ENCODE peak calls at places on chromosomes 6 and 20, in nine cellular contexts. D is SK-N-SH, R is choroid plexus epithelial cell, X is mesendoderm, W is PC-9, U is AG04449, A is aorta, Q is pancreas, I is SJSA1. F is an unnamed sample.

GRCh38 chr6:3202999-3203696 is 24.3 kb downstream of the TUBB2B start:
- DNase-seq in D (no peak), R (peak), X (no peak), W (no peak), U (peak), A (no peak), Q (no peak), I (no peak), F (peak)

GRCh38 chr6:28167068-28167467 is 25.4 kb downstream of the ZKSCAN8 start:
- DNase-seq in D (no peak), R (peak), X (no peak), W (no peak), U (peak), A (no peak), Q (no peak), I (no peak), F (peak)

GRCh38 chr20:50111829-50112495 is 988 bp downstream of the UBE2V1 start:
- DNase-seq in D (no peak), R (no peak), X (no peak), W (no peak), U (no peak), A (no peak), Q (no peak), I (no peak), F (no peak)

GRCh38 chr6:149220882-149221773 is 96.4 kb upstream of the TAB2 start:
- DNase-seq in D (no peak), R (no peak), X (no peak), W (no peak), U (no peak), A (no peak), Q (no peak), I (no peak), F (no peak)

GRCh38 chr6:32885698-32886286 is 31.8 kb downstream of the PSMB9 start:
- DNase-seq in D (peak), R (peak), X (peak), W (peak), U (no peak), A (no peak), Q (no peak), I (no peak), F (peak)

GRCh38 chr6:109793793-109794192 is 102.7 kb downstream of the FIG4 start:
- DNase-seq in D (no peak), R (peak), X (no peak), W (peak), U (peak), A (no peak), Q (no peak), I (peak), F (peak)

GRCh38 chr20:16974855-16975162 is 226.7 kb downstream of the OTOR start:
- DNase-seq in D (no peak), R (no peak), X (no peak), W (no peak), U (no peak), A (no peak), Q (peak), I (no peak), F (no peak)

GRCh38 chr20:1199981-1200380 is 3.3 kb upstream of the C20orf202 start:
- DNase-seq in D (no peak), R (no peak), X (no peak), W (no peak), U (no peak), A (no peak), Q (no peak), I (no peak), F (no peak)

GRCh38 chr6:33848498-33848897 is 44.7 kb upstream of the MLN start:
- DNase-seq in D (no peak), R (no peak), X (no peak), W (no peak), U (no peak), A (no peak), Q (no peak), I (no peak), F (no peak)

GRCh38 chr6:137926207-137926731 is 59.2 kb downstream of the TNFAIP3 start:
- DNase-seq in D (no peak), R (peak), X (peak), W (peak), U (peak), A (peak), Q (no peak), I (peak), F (peak)

GRCh38 chr20:46348231-46348803 is 40.0 kb upstream of the CDH22 start:
- DNase-seq in D (no peak), R (peak), X (peak), W (no peak), U (no peak), A (no peak), Q (no peak), I (no peak), F (peak)

GRCh38 chr20:59632426-59633113 is 28.2 kb downstream of the PHACTR3 start:
- DNase-seq in D (no peak), R (no peak), X (no peak), W (no peak), U (no peak), A (no peak), Q (no peak), I (peak), F (no peak)

GRCh38 chr6:149305372-149305771 is 12.1 kb upstream of the TAB2 start:
- DNase-seq in D (no peak), R (no peak), X (no peak), W (no peak), U (no peak), A (no peak), Q (no peak), I (no peak), F (no peak)

GRCh38 chr6:56869346-56869745 is 85.6 kb upstream of the BEND6 start:
- DNase-seq in D (no peak), R (no peak), X (no peak), W (no peak), U (no peak), A (no peak), Q (no peak), I (no peak), F (no peak)

GRCh38 chr6:32116674-32117073 is 7.5 kb upstream of the TNXB start:
- DNase-seq in D (peak), R (peak), X (peak), W (no peak), U (no peak), A (no peak), Q (no peak), I (no peak), F (no peak)

GRCh38 chr6:135675862-135676261 is 175.6 kb upstream of the PDE7B start:
- DNase-seq in D (peak), R (peak), X (peak), W (no peak), U (no peak), A (no peak), Q (no peak), I (no peak), F (peak)

GRCh38 chr6:115594894-115595293 is 465.8 kb downstream of the FRK start:
- DNase-seq in D (no peak), R (no peak), X (no peak), W (no peak), U (no peak), A (no peak), Q (no peak), I (no peak), F (no peak)

GRCh38 chr6:88208736-88209135 is 42.6 kb upstream of the CNR1 start:
- DNase-seq in D (no peak), R (no peak), X (no peak), W (no peak), U (no peak), A (no peak), Q (no peak), I (no peak), F (no peak)

GRCh38 chr6:32196682-32197616 is 4.5 kb upstream of the GPSM3 start:
- DNase-seq in D (peak), R (no peak), X (peak), W (no peak), U (no peak), A (peak), Q (no peak), I (no peak), F (peak)

GRCh38 chr20:3652217-3652616 is 11.0 kb downstream of the GFRA4 start:
- DNase-seq in D (no peak), R (no peak), X (no peak), W (no peak), U (no peak), A (no peak), Q (no peak), I (no peak), F (no peak)

GRCh38 chr20:43590392-43591303 is at the start of gene IFT52:
- DNase-seq in D (peak), R (peak), X (peak), W (peak), U (peak), A (peak), Q (peak), I (peak), F (peak)

GRCh38 chr6:93139408-93140081 is 279.8 kb downstream of the EPHA7 start:
- DNase-seq in D (no peak), R (no peak), X (no peak), W (no peak), U (no peak), A (no peak), Q (no peak), I (no peak), F (no peak)

DNA sequence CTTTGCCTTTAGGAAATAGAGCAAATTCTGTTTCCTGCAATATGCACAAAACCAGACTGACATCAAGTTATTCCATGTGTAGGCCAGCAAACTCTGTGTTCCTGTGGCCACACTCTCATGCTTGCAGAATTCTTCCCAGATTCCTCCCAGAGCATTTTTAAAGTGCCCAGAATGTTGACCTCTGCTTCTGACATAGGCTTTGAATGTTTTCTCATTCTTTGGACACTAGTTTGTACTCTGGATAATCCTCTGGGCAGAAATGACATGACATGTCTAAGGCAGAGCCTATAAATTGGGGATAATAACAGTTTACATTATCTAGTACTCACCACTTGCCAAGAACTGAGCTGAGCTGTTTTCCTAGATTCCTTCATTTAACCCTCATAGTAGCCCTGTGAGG is 9.2 kb upstream of the EFHC1 start:
- DNase-seq in D (no peak), R (no peak), X (no peak), W (no peak), U (no peak), A (no peak), Q (no peak), I (no peak), F (no peak)
- H3K4me3 ChIP-seq in D (no peak), R (no peak), X (no peak), W (no peak), U (no peak), A (no peak), Q (no peak), I (no peak), F (no peak)

DNA sequence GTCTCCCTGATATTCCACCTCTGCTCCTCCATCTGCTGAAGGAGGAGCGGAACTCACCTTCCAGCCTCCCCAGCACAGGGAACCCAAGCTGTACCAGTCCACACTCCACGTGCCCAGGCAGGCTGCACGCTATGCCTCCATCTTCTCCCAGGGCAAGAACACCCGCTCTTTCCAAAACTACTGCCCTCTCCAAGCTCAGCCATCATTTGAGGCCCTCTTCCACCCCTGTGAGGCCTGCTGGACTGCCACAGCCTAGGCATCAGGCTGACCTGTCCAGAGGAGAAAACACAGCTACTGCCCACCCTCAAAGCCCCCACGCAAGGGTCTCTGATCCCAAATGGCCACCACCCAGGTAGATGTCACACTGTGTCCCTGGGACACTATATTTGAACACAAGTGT is 99.9 kb downstream of the PRND start:
- DNase-seq in D (no peak), R (no peak), X (no peak), W (no peak), U (no peak), A (no peak), Q (no peak), I (no peak), F (no peak)
- H3K4me3 ChIP-seq in D (no peak), R (no peak), X (no peak), W (no peak), U (no peak), A (no peak), Q (no peak), I (no peak), F (no peak)

GRCh38 chr6:68777956-68778355 is 142.9 kb downstream of the ADGRB3 start:
- DNase-seq in D (peak), R (peak), X (no peak), W (no peak), U (no peak), A (no peak), Q (no peak), I (no peak), F (peak)
- H3K4me3 ChIP-seq in D (no peak), R (no peak), X (no peak), W (no peak), U (no peak), A (no peak), Q (no peak), I (no peak), F (no peak)

GRCh38 chr20:57749131-57749690 is 39.4 kb upstream of the PMEPA1 start:
- DNase-seq in D (no peak), R (no peak), X (no peak), W (no peak), U (no peak), A (peak), Q (no peak), I (no peak), F (no peak)
- H3K4me3 ChIP-seq in D (peak), R (no peak), X (no peak), W (peak), U (peak), A (no peak), Q (peak), I (peak), F (no peak)

GRCh38 chr6:108564178-108564577 is 3.5 kb downstream of the FOXO3 start:
- DNase-seq in D (no peak), R (peak), X (no peak), W (peak), U (peak), A (no peak), Q (no peak), I (peak), F (peak)
- H3K4me3 ChIP-seq in D (peak), R (peak), X (no peak), W (peak), U (no peak), A (no peak), Q (peak), I (no peak), F (no peak)

DNA sequence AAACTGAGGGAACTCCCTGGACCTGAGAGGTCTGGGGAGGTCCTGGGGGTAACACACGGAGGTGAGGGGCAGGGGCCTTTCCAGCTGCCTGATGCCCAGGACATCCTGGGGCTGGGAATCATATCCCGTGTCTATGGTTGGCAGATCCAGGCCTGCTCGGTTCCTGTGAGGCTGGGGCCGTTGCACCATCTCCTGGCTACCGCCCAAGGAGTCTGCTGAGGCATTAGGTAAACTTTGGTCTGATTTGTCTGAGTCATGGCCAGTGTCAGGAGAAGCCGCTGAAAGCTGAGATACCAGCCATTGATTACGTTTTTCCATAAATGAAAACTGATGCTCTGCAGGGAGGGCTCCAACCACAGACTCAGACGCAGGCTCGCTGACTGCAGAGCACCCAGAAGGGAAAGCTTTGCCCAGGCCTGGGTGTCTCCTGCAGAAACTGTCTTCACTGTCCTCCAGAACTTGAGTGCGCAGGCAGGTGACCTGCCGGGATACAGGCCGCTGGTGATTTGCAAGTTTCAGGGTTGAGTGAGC is 14.2 kb downstream of the TRAF3IP2 start:
- DNase-seq in D (peak), R (peak), X (no peak), W (peak), U (peak), A (peak), Q (peak), I (peak), F (peak)
- H3K4me3 ChIP-seq in D (peak), R (no peak), X (no peak), W (peak), U (peak), A (no peak), Q (no peak), I (no peak), F (no peak)

GRCh38 chr6:107658920-107659879 is 164.9 kb downstream of the SCML4 start:
- DNase-seq in D (no peak), R (peak), X (no peak), W (peak), U (no peak), A (no peak), Q (no peak), I (no peak), F (peak)
- H3K4me3 ChIP-seq in D (no peak), R (no peak), X (no peak), W (peak), U (no peak), A (no peak), Q (no peak), I (peak), F (no peak)